ENCODE peak calls at places on chromosomes 2 and 18, in eight cellular contexts. X, L, M, J, N, T, E and D are unnamed samples.

GRCh38 chr2:29363111-29363510 is 247.9 kb downstream of the CLIP4 start:
- DNase-seq in X (no peak), L (no peak), M (no peak), J (no peak), N (no peak), T (no peak), E (no peak), D (no peak)

GRCh38 chr2:63735931-63736820 is 105.5 kb upstream of the UGP2 start:
- DNase-seq in X (peak), L (no peak), M (peak), J (no peak), N (no peak), T (peak), E (peak), D (no peak)

GRCh38 chr2:174335605-174336402 is 1.1 kb downstream of the SP9 start:
- DNase-seq in X (no peak), L (no peak), M (no peak), J (peak), N (no peak), T (no peak), E (peak), D (no peak)

GRCh38 chr2:150346806-150347205 is 140.7 kb downstream of the RND3 start:
- DNase-seq in X (no peak), L (no peak), M (no peak), J (no peak), N (no peak), T (no peak), E (peak), D (no peak)

GRCh38 chr2:173865976-173866857 is 99.0 kb downstream of the SP3 start:
- DNase-seq in X (no peak), L (no peak), M (no peak), J (no peak), N (no peak), T (no peak), E (no peak), D (no peak)

GRCh38 chr18:42860011-42860410 is 255.5 kb downstream of the RIT2 start:
- DNase-seq in X (peak), L (no peak), M (peak), J (no peak), N (peak), T (peak), E (no peak), D (peak)

GRCh38 chr2:176118606-176119370 is 2.2 kb downstream of the HOXD10 start:
- DNase-seq in X (no peak), L (no peak), M (no peak), J (no peak), N (peak), T (no peak), E (peak), D (peak)

GRCh38 chr2:216849987-216850386 is 9.9 kb downstream of the TNP1 start:
- DNase-seq in X (no peak), L (no peak), M (no peak), J (no peak), N (peak), T (peak), E (no peak), D (no peak)

GRCh38 chr2:181810823-181811695 is 80.5 kb upstream of the ITPRID2 start:
- DNase-seq in X (peak), L (no peak), M (peak), J (no peak), N (peak), T (peak), E (peak), D (peak)

GRCh38 chr18:35203001-35203553 is 37.8 kb upstream of the ZNF397 start:
- DNase-seq in X (no peak), L (no peak), M (peak), J (no peak), N (no peak), T (no peak), E (peak), D (no peak)

GRCh38 chr2:55213822-55214221 is 18.3 kb downstream of the CLHC1 start:
- DNase-seq in X (no peak), L (no peak), M (no peak), J (no peak), N (no peak), T (no peak), E (no peak), D (no peak)

GRCh38 chr2:176554107-176555048 is 285.1 kb downstream of the MTX2 start:
- DNase-seq in X (peak), L (no peak), M (peak), J (peak), N (peak), T (peak), E (peak), D (peak)

GRCh38 chr18:79687806-79688205 is 8.2 kb downstream of the CTDP1 start:
- DNase-seq in X (peak), L (no peak), M (peak), J (peak), N (peak), T (peak), E (peak), D (no peak)

GRCh38 chr2:190812506-190813294 is 67.9 kb upstream of the GLS start:
- DNase-seq in X (no peak), L (no peak), M (no peak), J (no peak), N (no peak), T (peak), E (peak), D (no peak)